ENCODE peak calls at places on chromosomes 13 and 19, in four cellular contexts. U is transverse colon, V is spleen, A is upper lobe of left lung. L is an unnamed sample.

GRCh38 chr19:5172859-5173577 is 167.6 kb downstream of the PTPRS start:
- DNase-seq in U (no peak), A (no peak), V (no peak), L (peak; percentile 80)

GRCh38 chr13:50082426-50083283 is 67.4 kb downstream of the KCNRG start:
- DNase-seq in V (peak; percentile 93), A (peak; percentile 58), U (peak; percentile 91), L (no peak)

GRCh38 chr19:48636859-48637448 is at the start of gene DBP:
- DNase-seq in A (peak; percentile 91), U (peak; percentile 62), V (peak; percentile 93), L (no peak)

GRCh38 chr19:35306473-35307246 is 14.7 kb downstream of the MAG start:
- DNase-seq in U (no peak), A (no peak), V (no peak), L (no peak)

GRCh38 chr13:60577761-60578160 is 180.7 kb downstream of the TDRD3 start:
- DNase-seq in U (no peak), V (no peak), A (no peak), L (no peak)

GRCh38 chr19:19185853-19186728 is 5.9 kb downstream of the BORCS8 start:
- DNase-seq in U (peak; percentile 57), A (no peak), V (no peak), L (no peak)

GRCh38 chr13:37534181-37534580 is 64.4 kb downstream of the POSTN start:
- DNase-seq in U (no peak), V (no peak), A (no peak), L (no peak)

GRCh38 chr13:49287995-49288394 is 40.3 kb downstream of the CDADC1 start:
- DNase-seq in V (no peak), A (no peak), U (no peak), L (no peak)

GRCh38 chr19:35143231-35143715 is at the start of gene FXYD7:
- DNase-seq in A (peak; percentile 77), V (no peak), U (no peak), L (no peak)

GRCh38 chr13:99065250-99066015 is 87.6 kb upstream of the DOCK9 start:
- DNase-seq in A (no peak), U (no peak), V (no peak), L (no peak)

GRCh38 chr19:35348909-35349611 is 1.4 kb downstream of the FFAR1 start:
- DNase-seq in A (no peak), V (peak; percentile 75), U (no peak), L (no peak)

GRCh38 chr13:76314495-76314894 is 571.7 kb downstream of the KCTD12 start:
- DNase-seq in V (no peak), U (no peak), A (no peak), L (no peak)

GRCh38 chr19:48793271-48793670 is 17.6 kb downstream of the BCAT2 start:
- DNase-seq in V (no peak), U (no peak), A (no peak), L (no peak)

DNA sequence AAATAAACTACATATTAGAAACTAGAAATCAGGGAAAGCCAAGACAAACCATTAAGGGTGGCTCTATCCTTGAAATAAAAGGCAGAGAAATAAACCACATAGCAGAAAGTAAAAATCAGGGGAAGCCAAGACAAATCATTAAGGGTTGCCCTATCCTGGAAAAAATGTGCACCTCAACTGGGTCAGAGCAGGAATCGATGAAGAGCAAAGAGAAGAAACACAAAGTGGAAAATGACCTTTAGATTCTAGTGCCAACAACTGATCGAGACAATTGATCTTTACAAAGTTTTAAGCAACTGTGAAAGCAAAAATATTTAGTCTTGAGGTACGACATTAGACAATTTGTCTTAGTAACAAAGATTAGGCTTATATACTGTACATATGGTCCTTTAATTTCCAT is 26.6 kb downstream of the KLF12 start:
- DNase-seq in A (no peak), V (no peak), U (no peak), L (no peak)
- TF ChIP-seq POLR2AphosphoS5 in A (no peak), V (no peak), U (no peak), L (no peak)

GRCh38 chr19:55084416-55084815 is 8.7 kb downstream of the EPS8L1 start:
- DNase-seq in A (no peak), V (no peak), U (no peak), L (no peak)
- H3K27me3 ChIP-seq in A (peaks cover 29% of the 10 kb centered on the region), V (peaks cover 70% of the 10 kb centered on the region), U (peaks cover 75% of the 10 kb centered on the region), L (no peaks in the 10 kb centered on the region)

GRCh38 chr13:94198666-94199065 is 280.8 kb downstream of the DCT start:
- DNase-seq in V (no peak), U (no peak), A (no peak), L (no peak)
- TF ChIP-seq POLR2AphosphoS5 in V (no peak), U (no peak), A (no peak), L (no peak)

GRCh38 chr13:52377898-52378297 is 28.1 kb downstream of the THSD1 start:
- DNase-seq in A (peak; percentile 59), U (no peak), V (no peak), L (no peak)
- H3K27me3 ChIP-seq in A (no peaks in the 10 kb centered on the region), U (no peaks in the 10 kb centered on the region), V (no peaks in the 10 kb centered on the region), L (no peaks in the 10 kb centered on the region)

GRCh38 chr19:50418186-50419021 is at the start of gene SPIB:
- DNase-seq in A (peak; percentile 77), V (peak; percentile 87), U (no peak), L (no peak)
- TF ChIP-seq POLR2AphosphoS5 in A (no peak), V (peak; percentile 74), U (no peak), L (no peak)

L was measured in Panc1.